ENCODE peak calls at places on chromosome 10, in six cellular contexts. C is stimulated activated CD4-positive, alpha-beta T cell treated with anti-CD3 and anti-CD28 coated beads, Interleukin-2, amount 100 ng/mL, for 48 hours; R is nucleus accumbens; S is LNCaP clone FGC; V is activated naive CD4-positive, alpha-beta T cell; L is AG09309. A is an unnamed sample.
A peak's percentile ranks its signal among the peaks of the same experiment; 100 is the strongest.

GRCh38 chr10:30151581-30152389 is 92.4 kb upstream of the JCAD start:
- DNase-seq in C (no peak), R (no peak), S (no peak), V (no peak), L (peak; percentile 77), A (no peak)

GRCh38 chr10:18577823-18578685 is 73.3 kb downstream of the NSUN6 start:
- DNase-seq in C (no peak), R (no peak), S (no peak), V (no peak), L (no peak), A (no peak)

GRCh38 chr10:89479255-89479654 is 56.1 kb downstream of the SLC16A12 start:
- DNase-seq in C (no peak), R (no peak), S (no peak), V (no peak), L (no peak), A (no peak)

GRCh38 chr10:27153855-27154198 is 357 bp downstream of the YME1L1 start:
- DNase-seq in C (peak; percentile 2), R (no peak), S (no peak), V (no peak), L (no peak), A (no peak)

GRCh38 chr10:14543048-14543903 is 212.6 kb upstream of the FRMD4A start:
- DNase-seq in C (no peak), R (no peak), S (no peak), V (no peak), L (no peak), A (no peak)

GRCh38 chr10:130579913-130580312 is 443.7 kb downstream of the GLRX3 start:
- DNase-seq in C (no peak), R (no peak), S (no peak), V (no peak), L (no peak), A (no peak)

GRCh38 chr10:129165770-129166169 is 301.3 kb upstream of the MGMT start:
- DNase-seq in C (no peak), R (no peak), S (no peak), V (no peak), L (no peak), A (no peak)

GRCh38 chr10:63355682-63356081 is 110.1 kb downstream of the JMJD1C start:
- DNase-seq in C (no peak), R (no peak), S (no peak), V (no peak), L (no peak), A (no peak)